ENCODE peak calls at places on chromosomes 16 and 17, in nine cellular contexts. M is left ventricle myocardium inferior, U is astrocyte of the spinal cord, J is MM.1S, B is ovary, V is fibroblast of pulmonary artery, D is PC-9, Z is hepatocyte, I is sigmoid colon. O is an unnamed sample.

GRCh38 chr16:684961-685696 is 995 bp upstream of the JMJD8 start:
- DNase-seq in M (no peak), U (no peak), J (no peak), B (peak; percentile 73), V (no peak), D (no peak), Z (no peak), I (peak; percentile 77), O (no peak)

GRCh38 chr16:60077791-60078280 is 1343.7 kb upstream of the GOT2 start:
- DNase-seq in M (no peak), U (no peak), J (no peak), B (no peak), V (no peak), D (no peak), Z (no peak), I (no peak), O (no peak)

GRCh38 chr17:76048711-76049110 is 21.6 kb upstream of the EVPL start:
- DNase-seq in M (no peak), U (peak; percentile 58), J (no peak), B (no peak), V (no peak), D (peak; percentile 67), Z (no peak), I (no peak), O (no peak)

GRCh38 chr17:78107976-78108725 is 20.4 kb downstream of the TMC6 start:
- DNase-seq in M (peak; percentile 12), U (no peak), J (no peak), B (no peak), V (no peak), D (no peak), Z (no peak), I (peak; percentile 60), O (no peak)

GRCh38 chr16:4426021-4426684 is 485 bp downstream of the DNAJA3 start:
- DNase-seq in M (no peak), U (no peak), J (peak; percentile 29), B (no peak), V (no peak), D (no peak), Z (peak; percentile 67), I (no peak), O (no peak)

GRCh38 chr17:51154176-51154575 is 817 bp downstream of the NME1 start:
- DNase-seq in M (no peak), U (no peak), J (peak; percentile 14), B (no peak), V (no peak), D (no peak), Z (no peak), I (no peak), O (no peak)

GRCh38 chr16:50497592-50497991 is 50.6 kb upstream of the NKD1 start:
- DNase-seq in M (no peak), U (peak; percentile 52), J (no peak), B (no peak), V (peak; percentile 24), D (no peak), Z (no peak), I (no peak), O (no peak)

GRCh38 chr17:34637548-34638525 is 58.5 kb downstream of the TMEM132E start:
- DNase-seq in M (peak; percentile 74), U (peak; percentile 31), J (peak; percentile 81), B (peak; percentile 74), V (peak; percentile 70), D (peak; percentile 37), Z (peak; percentile 89), I (peak; percentile 82), O (peak; percentile 25)

GRCh38 chr16:89159174-89159849 is 12.2 kb upstream of the CDH15 start:
- DNase-seq in M (no peak), U (no peak), J (no peak), B (no peak), V (no peak), D (no peak), Z (no peak), I (no peak), O (no peak)

DNA sequence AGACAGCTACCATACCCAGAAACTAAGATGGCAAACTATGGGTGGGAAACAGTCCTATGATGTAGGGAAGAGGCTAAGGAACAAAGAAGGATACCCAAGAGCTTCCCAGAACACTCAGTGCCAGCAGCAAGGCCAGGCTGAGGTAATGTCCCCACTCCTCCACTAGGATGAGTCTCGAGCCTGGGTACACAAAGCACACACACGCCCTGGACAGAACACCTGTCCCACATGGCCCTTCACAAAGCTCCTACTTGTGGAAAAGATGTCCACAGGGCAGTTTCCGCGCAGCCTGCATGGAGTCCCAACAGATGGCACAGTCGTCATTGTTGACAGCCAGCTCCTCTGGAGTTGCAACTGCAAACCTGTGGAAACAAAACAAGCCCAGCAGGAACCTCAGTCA is 23.9 kb downstream of the AMFR start:
- DNase-seq in M (no peak), U (no peak), J (no peak), B (no peak), V (no peak), D (no peak), Z (no peak), I (no peak), O (no peak)
- TF ChIP-seq CTCF in M (no peak), U (peak; percentile 23), J (peak; percentile 31), B (no peak), V (peak; percentile 27), D (peak; percentile 50), Z (no peak), I (no peak), O (peak; percentile 23)

GRCh38 chr16:25895371-25895770 is 203.6 kb downstream of the HS3ST4 start:
- DNase-seq in M (no peak), U (no peak), J (no peak), B (no peak), V (no peak), D (no peak), Z (no peak), I (no peak), O (no peak)
- H3K4me3 ChIP-seq in M (no peak overlapping the region), U (no peak overlapping the region), J (no peak overlapping the region), B (no peak overlapping the region), V (no peak overlapping the region), D (no peak overlapping the region), Z (no peak overlapping the region), I (no peak overlapping the region), O (no peak overlapping the region)

GRCh38 chr17:57408064-57408811 is 151.9 kb downstream of the MSI2 start:
- DNase-seq in M (no peak), U (peak; percentile 71), J (no peak), B (no peak), V (no peak), D (no peak), Z (peak; percentile 61), I (no peak), O (no peak)
- TF ChIP-seq CTCF in M (no peak), U (peak; percentile 5), J (no peak), B (no peak), V (no peak), D (no peak), Z (no peak), I (no peak), O (no peak)

GRCh38 chr17:22267019-22267418 is 574.7 kb downstream of the KCNJ18 start:
- DNase-seq in M (no peak), U (no peak), J (no peak), B (no peak), V (no peak), D (no peak), Z (no peak), I (no peak), O (no peak)

GRCh38 chr17:22270381-22270780 is 578.1 kb downstream of the KCNJ18 start:
- DNase-seq in M (no peak), U (no peak), J (no peak), B (no peak), V (no peak), D (no peak), Z (no peak), I (no peak), O (no peak)

GRCh38 chr17:22266231-22266630 is 573.9 kb downstream of the KCNJ18 start:
- DNase-seq in M (no peak), U (no peak), J (no peak), B (no peak), V (no peak), D (peak; percentile 22), Z (no peak), I (no peak), O (no peak)

GRCh38 chr17:22268912-22269220 is 576.5 kb downstream of the KCNJ18 start:
- DNase-seq in M (no peak), U (no peak), J (no peak), B (no peak), V (no peak), D (no peak), Z (no peak), I (no peak), O (no peak)

GRCh38 chr17:22268214-22268911 is 576.0 kb downstream of the KCNJ18 start:
- DNase-seq in M (no peak), U (no peak), J (no peak), B (no peak), V (no peak), D (no peak), Z (no peak), I (no peak), O (no peak)
- H3K4me3 ChIP-seq in M (no peak overlapping the region), U (no peak overlapping the region), J (no peak overlapping the region), B (no peak overlapping the region), V (no peak overlapping the region), D (no peak overlapping the region), Z (no peak overlapping the region), I (no peak overlapping the region), O (no peak overlapping the region)

O was measured in AG09309.